ENCODE peak calls at places on chromosomes 16 and 17, in nine cellular contexts. R is ovary, V is cardiac muscle cell, L is left ventricle myocardium inferior, I is IMR-90, N is neural progenitor cell, D is body of pancreas, J is HCT116, W is small intestine. T is an unnamed sample.

GRCh38 chr17:72539981-72540897 is 419.4 kb downstream of the SOX9 start:
- DNase-seq in J (peak; percentile 45), I (peak; percentile 61), D (peak; percentile 84), V (peak; percentile 85), N (peak; percentile 89), R (peak; percentile 58), W (peak; percentile 65), L (peak; percentile 68), T (peak; percentile 91)

GRCh38 chr17:79577485-79578187 is 33.2 kb downstream of the RBFOX3 start:
- DNase-seq in W (no peak), I (no peak), V (no peak), N (no peak), D (no peak), L (no peak), R (no peak), J (no peak), T (no peak)

GRCh38 chr16:27460213-27460612 is 58.2 kb downstream of the IL21R start:
- DNase-seq in W (no peak), N (no peak), L (no peak), J (no peak), R (no peak), D (no peak), I (no peak), V (no peak), T (no peak)

GRCh38 chr17:37225458-37225857 is 150.3 kb upstream of the C17orf78 start:
- DNase-seq in D (no peak), I (no peak), N (peak; percentile 72), J (no peak), W (no peak), R (no peak), V (no peak), L (no peak), T (no peak)

GRCh38 chr17:80846932-80847331 is 144.7 kb upstream of the CHMP6 start:
- DNase-seq in W (no peak), R (no peak), N (no peak), J (no peak), I (no peak), L (no peak), V (no peak), D (no peak), T (no peak)

GRCh38 chr16:81937305-81938038 is 73.8 kb downstream of the SDR42E1 start:
- DNase-seq in L (peak; percentile 16), R (no peak), I (no peak), W (no peak), D (no peak), N (no peak), J (no peak), V (peak; percentile 27), T (no peak)

GRCh38 chr16:47475786-47476185 is 14.7 kb downstream of the PHKB start:
- DNase-seq in N (no peak), R (no peak), J (no peak), V (no peak), W (no peak), D (no peak), L (no peak), I (peak; percentile 49), T (no peak)

GRCh38 chr16:81026429-81026828 is 9.2 kb upstream of the ATMIN start:
- DNase-seq in R (no peak), L (no peak), W (no peak), N (no peak), I (no peak), D (no peak), J (no peak), V (peak; percentile 8), T (no peak)

GRCh38 chr16:87541004-87541881 is 48.4 kb upstream of the ZCCHC14 start:
- DNase-seq in L (peak; percentile 37), V (peak; percentile 73), I (peak; percentile 79), J (no peak), N (peak; percentile 36), D (no peak), R (peak; percentile 62), W (peak; percentile 16), T (peak; percentile 39)

GRCh38 chr16:78939600-78939999 is 660.9 kb downstream of the MAF start:
- DNase-seq in L (no peak), W (no peak), J (no peak), R (no peak), N (no peak), V (no peak), D (no peak), I (no peak), T (no peak)

GRCh38 chr17:78163881-78164747 is 4.3 kb upstream of the SYNGR2 start:
- DNase-seq in R (no peak), W (no peak), N (no peak), V (no peak), J (no peak), L (no peak), D (peak; percentile 72), I (no peak), T (no peak)
- H3K4me1 ChIP-seq in R (no peaks in the 10 kb centered on the region), W (no peaks in the 10 kb centered on the region), N (peaks cover 3% of the 10 kb centered on the region), V (no peaks in the 10 kb centered on the region), J (peaks cover 15% of the 10 kb centered on the region), L (peaks cover 12% of the 10 kb centered on the region), D (peaks cover 11% of the 10 kb centered on the region), I (peaks cover 2% of the 10 kb centered on the region), T (no peaks in the 10 kb centered on the region)

DNA sequence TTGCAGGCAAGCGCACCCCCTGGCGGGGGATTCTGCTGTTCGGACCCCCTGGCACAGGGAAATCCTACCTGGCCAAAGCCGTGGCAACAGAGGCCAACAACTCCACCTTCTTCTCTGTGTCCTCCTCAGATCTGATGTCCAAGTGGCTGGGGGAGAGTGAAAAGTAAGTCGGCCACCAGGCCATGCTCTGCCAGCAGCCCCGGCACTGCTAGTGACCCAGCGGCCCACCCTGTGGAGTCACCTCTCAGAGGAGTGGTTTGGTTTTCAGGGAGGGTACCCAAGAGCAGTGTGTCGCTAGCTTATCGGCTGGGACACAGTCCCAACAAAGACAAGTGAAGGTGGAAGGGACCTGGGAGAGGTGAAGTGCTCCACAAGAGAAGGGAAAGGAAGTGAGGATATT is 8.2 kb downstream of the VPS4A start:
- DNase-seq in L (no peak), W (no peak), V (no peak), I (no peak), D (no peak), R (no peak), J (no peak), N (no peak), T (no peak)
- H3K36me3 ChIP-seq in L (peaks cover 97% of the 10 kb centered on the region), W (peaks cover 46% of the 10 kb centered on the region), V (peaks cover 61% of the 10 kb centered on the region), I (peaks cover 85% of the 10 kb centered on the region), D (peaks cover 22% of the 10 kb centered on the region), R (no peaks in the 10 kb centered on the region), J (peaks cover 63% of the 10 kb centered on the region), N (no peaks in the 10 kb centered on the region), T (peaks cover 23% of the 10 kb centered on the region)

GRCh38 chr17:40076595-40076994 is 13.8 kb downstream of the THRA start:
- DNase-seq in V (no peak), W (no peak), J (no peak), I (no peak), L (no peak), R (no peak), N (no peak), D (no peak), T (no peak)
- H3K4me1 ChIP-seq in V (peaks cover 45% of the 10 kb centered on the region), W (peaks cover 5% of the 10 kb centered on the region), J (peaks cover 41% of the 10 kb centered on the region), I (peaks cover 19% of the 10 kb centered on the region), L (peaks cover 65% of the 10 kb centered on the region), R (peaks cover 31% of the 10 kb centered on the region), N (peaks cover 17% of the 10 kb centered on the region), D (peaks cover 63% of the 10 kb centered on the region), T (peaks cover 50% of the 10 kb centered on the region)

GRCh38 chr17:68531252-68531651 is 19.0 kb downstream of the PRKAR1A start:
- DNase-seq in J (no peak), D (no peak), N (no peak), V (no peak), W (no peak), I (no peak), R (no peak), L (no peak), T (no peak)
- H3K36me3 ChIP-seq in J (peaks cover 55% of the 10 kb centered on the region), D (peaks cover 12% of the 10 kb centered on the region), N (peaks cover 34% of the 10 kb centered on the region), V (peaks cover 74% of the 10 kb centered on the region), W (peaks cover 30% of the 10 kb centered on the region), I (peaks cover 41% of the 10 kb centered on the region), R (no peaks in the 10 kb centered on the region), L (peaks cover 99% of the 10 kb centered on the region), T (peaks cover 5% of the 10 kb centered on the region)